ENCODE peak calls at places on chromosomes 16 and 17, in nine cellular contexts. M is fibroblast of mammary gland; W is stimulated activated CD4-positive, alpha-beta T cell treated with anti-CD3 and anti-CD28 coated beads, TNF-alpha, amount 100 ng/mL, for 24 hours; J is midbrain; S is activated naive CD4-positive, alpha-beta T cell; Y is T-cell; H is naive B cell; Z is PC-9; Q is A549. B is an unnamed sample.
A peak's percentile ranks its signal among the peaks of the same experiment; 100 is the strongest.

GRCh38 chr16:86107190-86107589 is 208.2 kb downstream of the IRF8 start:
- DNase-seq in J (no peak), H (no peak), Z (no peak), Q (no peak), W (no peak), M (no peak), Y (no peak), S (no peak), B (no peak)

GRCh38 chr16:23837553-23838308 is 1.9 kb downstream of the PRKCB start:
- DNase-seq in Q (no peak), J (no peak), H (no peak), Z (no peak), M (no peak), Y (no peak), W (no peak), S (no peak), B (no peak)

GRCh38 chr17:37605813-37606505 is 3.3 kb downstream of the SYNRG start:
- DNase-seq in S (no peak), Y (no peak), J (no peak), Q (no peak), Z (no peak), W (no peak), H (peak; percentile 15), M (no peak), B (no peak)

GRCh38 chr16:1072526-1073261 is at the start of gene SSTR5:
- DNase-seq in S (no peak), W (no peak), Z (no peak), M (no peak), J (no peak), Q (no peak), H (no peak), Y (no peak), B (no peak)

GRCh38 chr16:22751104-22751667 is 62.8 kb upstream of the HS3ST2 start:
- DNase-seq in Y (no peak), M (no peak), Z (no peak), Q (no peak), H (no peak), W (no peak), J (no peak), S (no peak), B (no peak)

GRCh38 chr17:68019675-68020450 is 15.7 kb upstream of the KPNA2 start:
- DNase-seq in W (peak; percentile 98), H (peak; percentile 96), J (peak; percentile 98), S (peak; percentile 99), M (peak; percentile 94), Q (peak; percentile 97), Z (peak; percentile 90), Y (peak; percentile 97), B (peak; percentile 96)

GRCh38 chr17:78256705-78257559 is 25.5 kb downstream of the TMEM235 start:
- DNase-seq in Y (no peak), Q (no peak), H (no peak), S (no peak), W (no peak), M (no peak), J (no peak), Z (no peak), B (no peak)

GRCh38 chr16:83813818-83814653 is 6.3 kb downstream of the HSBP1 start:
- DNase-seq in Z (no peak), Q (peak; percentile 34), W (no peak), M (peak; percentile 60), S (no peak), J (no peak), H (no peak), Y (no peak), B (peak; percentile 89)

GRCh38 chr17:44210342-44211192 is 8.9 kb downstream of the UBTF start:
- DNase-seq in W (peak; percentile 81), H (peak; percentile 94), J (peak; percentile 92), S (peak; percentile 77), M (peak; percentile 85), Z (no peak), Q (peak; percentile 91), Y (peak; percentile 91), B (peak; percentile 81)

GRCh38 chr17:29561541-29562517 is 5.0 kb downstream of the ABHD15 start:
- DNase-seq in Y (no peak), J (peak; percentile 15), M (no peak), H (peak; percentile 77), S (no peak), Q (no peak), W (no peak), Z (no peak), B (no peak)

GRCh38 chr16:50296807-50297206 is 30.5 kb downstream of the ADCY7 start:
- DNase-seq in M (no peak), J (no peak), H (no peak), S (no peak), Y (no peak), W (no peak), Q (no peak), Z (no peak), B (no peak)

GRCh38 chr16:58503863-58504688 is 4.1 kb downstream of the NDRG4 start:
- DNase-seq in M (no peak), Z (no peak), W (no peak), H (no peak), Q (no peak), S (no peak), Y (no peak), J (no peak), B (no peak)

GRCh38 chr16:1379054-1379862 is 27.5 kb downstream of the GNPTG start:
- DNase-seq in H (peak; percentile 69), J (peak; percentile 30), Q (peak; percentile 76), Y (peak; percentile 55), S (peak; percentile 61), Z (peak; percentile 74), M (peak; percentile 74), W (peak; percentile 54), B (peak; percentile 66)

B was measured in LHCN-M2.